ENCODE peak calls at places on chromosome 10, in ten cellular contexts. Q is heart right ventricle; T is IMR-90; H is pancreas; A is body of pancreas; F is heart left ventricle; K is CD8-positive, alpha-beta T cell; U is SK-N-SH; R is Peyer's patch; D is psoas muscle. V is an unnamed sample.

GRCh38 chr10:88064608-88065383 is 201.4 kb downstream of the PTEN start:
- DNase-seq in R (no peak), Q (peak; percentile 51), T (peak; percentile 62), A (peak; percentile 53), U (peak; percentile 60), H (no peak), F (peak; percentile 73), D (peak; percentile 80), K (no peak), V (peak; percentile 81)

GRCh38 chr10:35874326-35875070 is 232.4 kb upstream of the FZD8 start:
- DNase-seq in A (no peak), U (no peak), K (no peak), H (no peak), D (no peak), R (no peak), F (no peak), Q (no peak), T (no peak), V (no peak)

GRCh38 chr10:70985824-70986336 is 97.5 kb upstream of the PCBD1 start:
- DNase-seq in K (no peak), D (no peak), F (no peak), T (no peak), U (no peak), Q (no peak), R (peak; percentile 59), A (no peak), H (peak; percentile 15), V (peak; percentile 52)

GRCh38 chr10:35336921-35337741 is 822 bp downstream of the CCNY start:
- DNase-seq in K (no peak), T (no peak), A (peak; percentile 47), D (peak; percentile 69), Q (peak; percentile 54), R (peak; percentile 68), F (peak; percentile 45), U (peak; percentile 82), H (peak; percentile 73), V (peak; percentile 91)

GRCh38 chr10:51960494-51960895 is 261.1 kb upstream of the CSTF2T start:
- DNase-seq in F (no peak), H (no peak), T (peak; percentile 76), A (no peak), R (no peak), K (no peak), D (no peak), Q (no peak), U (peak; percentile 34), V (no peak)

GRCh38 chr10:82572686-82573226 is 697.8 kb downstream of the NRG3 start:
- DNase-seq in Q (no peak), T (no peak), F (no peak), H (no peak), D (no peak), A (no peak), K (no peak), R (no peak), U (no peak), V (no peak)

GRCh38 chr10:98745645-98746044 is 298.9 kb upstream of the HPS1 start:
- DNase-seq in F (no peak), T (no peak), U (no peak), H (no peak), R (no peak), A (no peak), Q (no peak), K (no peak), D (no peak), V (no peak)

GRCh38 chr10:3391657-3392056 is 219.1 kb upstream of the PITRM1 start:
- DNase-seq in K (no peak), F (no peak), T (peak; percentile 52), H (no peak), Q (no peak), U (no peak), A (no peak), D (no peak), R (no peak), V (no peak)

GRCh38 chr10:43155221-43155620 is 17.0 kb downstream of the CSGALNACT2 start:
- DNase-seq in R (no peak), H (no peak), K (no peak), U (no peak), A (no peak), D (no peak), Q (no peak), F (no peak), T (no peak), V (no peak)

GRCh38 chr10:92747066-92747465 is 57.3 kb downstream of the HHEX start:
- DNase-seq in R (no peak), Q (no peak), F (no peak), T (no peak), K (no peak), D (no peak), U (no peak), A (no peak), H (no peak), V (no peak)

GRCh38 chr10:70232155-70232858 is 922 bp downstream of the PPA1 start:
- DNase-seq in R (peak; percentile 74), U (peak; percentile 36), H (peak; percentile 84), D (peak; percentile 62), A (peak; percentile 81), K (no peak), F (peak; percentile 35), T (peak; percentile 60), Q (peak; percentile 34), V (peak; percentile 85)

GRCh38 chr10:50992972-50993766 is 81.1 kb upstream of the PRKG1 start:
- DNase-seq in D (no peak), R (peak; percentile 56), A (peak; percentile 25), H (peak; percentile 59), T (peak; percentile 88), F (peak; percentile 29), K (no peak), U (peak; percentile 7), Q (peak; percentile 34), V (peak; percentile 66)

GRCh38 chr10:87818505-87819273 is 663 bp upstream of the ATAD1 start:
- DNase-seq in T (peak; percentile 43), A (peak; percentile 31), F (peak; percentile 29), Q (no peak), U (peak; percentile 51), D (no peak), K (peak; percentile 49), H (peak; percentile 64), R (no peak), V (peak; percentile 73)

GRCh38 chr10:98340261-98340675 is 72.3 kb upstream of the LOXL4 start:
- DNase-seq in R (no peak), D (no peak), Q (no peak), F (no peak), U (no peak), A (no peak), T (peak; percentile 49), H (no peak), K (no peak), V (no peak)

GRCh38 chr10:68561804-68562649 is 1.9 kb downstream of the TET1 start:
- DNase-seq in Q (no peak), F (no peak), D (no peak), K (no peak), A (no peak), H (no peak), U (peak; percentile 61), R (no peak), T (no peak), V (no peak)
- TF ChIP-seq CTCF in Q (no peak), F (no peak), D (no peak), K (no peak), A (no peak), H (no peak), U (no peak), R (no peak), T (no peak), V (no peak)

DNA sequence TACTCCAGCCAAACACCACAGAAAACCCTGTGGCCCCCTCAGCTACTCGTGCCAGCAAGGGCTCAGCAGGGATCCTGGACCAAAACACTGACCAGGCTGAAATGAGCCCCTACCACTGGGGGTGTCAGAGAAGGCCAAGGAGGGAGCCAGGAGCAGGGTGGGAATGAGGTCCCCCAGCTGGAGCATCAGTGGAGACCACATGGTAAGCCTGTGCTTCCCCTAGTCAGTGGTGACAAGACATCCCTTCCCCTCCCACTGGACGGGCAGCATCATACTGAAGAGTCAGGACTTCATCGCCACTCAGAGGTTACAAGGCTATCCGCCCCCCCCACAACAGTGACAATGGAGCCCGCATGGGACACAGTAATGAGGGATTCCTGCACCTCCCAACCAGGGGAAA is 99.6 kb downstream of the LHPP start:
- DNase-seq in A (no peak), Q (no peak), R (peak; percentile 34), K (no peak), T (no peak), H (peak; percentile 30), F (no peak), U (no peak), D (no peak), V (peak; percentile 51)
- H3K4me1 ChIP-seq in A (peaks cover 12% of the 10 kb centered on the region), Q (peaks cover 48% of the 10 kb centered on the region), R (peaks cover 9% of the 10 kb centered on the region), K (no peaks in the 10 kb centered on the region), T (no peaks in the 10 kb centered on the region), H (no peaks in the 10 kb centered on the region), F (peaks cover 22% of the 10 kb centered on the region), U (no peaks in the 10 kb centered on the region), D (peaks cover 58% of the 10 kb centered on the region), V (peaks cover 28% of the 10 kb centered on the region)

GRCh38 chr10:123141791-123142700 is 5.9 kb upstream of the HMX2 start:
- DNase-seq in Q (no peak), D (no peak), H (no peak), U (no peak), R (no peak), K (no peak), T (no peak), A (no peak), F (no peak), V (no peak)

GRCh38 chr10:123139165-123139520 is 3.4 kb downstream of the HMX3 start:
- DNase-seq in A (no peak), K (no peak), R (no peak), F (no peak), Q (no peak), U (no peak), D (no peak), T (no peak), H (no peak), V (no peak)

GRCh38 chr10:123139521-123140163 is 3.9 kb downstream of the HMX3 start:
- DNase-seq in F (no peak), K (no peak), R (peak; percentile 53), D (no peak), Q (no peak), T (peak; percentile 18), U (no peak), H (peak; percentile 71), A (peak; percentile 63), V (no peak)

GRCh38 chr10:123140983-123141390 is 5.2 kb downstream of the HMX3 start:
- DNase-seq in H (no peak), T (no peak), F (no peak), R (no peak), K (no peak), A (no peak), U (no peak), D (no peak), Q (no peak), V (no peak)

GRCh38 chr10:123140164-123140982 is 4.6 kb downstream of the HMX3 start:
- DNase-seq in Q (no peak), R (no peak), T (no peak), K (no peak), A (no peak), D (no peak), F (no peak), U (peak; percentile 50), H (no peak), V (no peak)
- TF ChIP-seq CTCF in Q (peak; percentile 15), R (no peak), T (no peak), K (no peak), A (no peak), D (no peak), F (no peak), U (no peak), H (no peak), V (no peak)

DNA sequence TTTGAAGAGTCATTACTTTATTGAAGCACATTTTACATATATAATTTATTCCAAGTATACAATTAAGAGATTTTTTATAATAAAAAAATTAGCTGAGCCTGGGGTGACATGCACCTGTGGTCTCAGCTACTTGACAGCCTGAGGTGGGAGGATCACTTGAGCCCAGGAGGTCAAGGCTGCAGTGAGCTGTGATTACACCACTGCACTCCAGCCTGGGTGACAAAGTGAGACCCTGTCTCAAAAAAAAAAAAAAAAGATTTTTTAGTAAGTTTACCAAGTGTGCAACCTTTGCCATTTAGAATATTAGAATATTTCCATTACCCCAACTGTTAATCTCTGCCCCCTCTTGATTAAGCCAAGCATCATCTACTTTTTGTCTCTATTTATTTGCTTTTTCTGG is 196.0 kb downstream of the CCSER2 start:
- DNase-seq in A (no peak), K (no peak), U (no peak), R (no peak), T (no peak), D (no peak), H (no peak), F (no peak), Q (no peak), V (no peak)
- H3K4me1 ChIP-seq in A (peaks cover 21% of the 10 kb centered on the region), K (peaks cover 3% of the 10 kb centered on the region), U (no peaks in the 10 kb centered on the region), R (no peaks in the 10 kb centered on the region), T (no peaks in the 10 kb centered on the region), D (no peaks in the 10 kb centered on the region), H (peaks cover 6% of the 10 kb centered on the region), F (no peaks in the 10 kb centered on the region), Q (no peaks in the 10 kb centered on the region), V (no peaks in the 10 kb centered on the region)

V was measured in spleen.